ENCODE peak calls at places on chromosomes 5 and 9, in six cellular contexts. J is lower lobe of right lung; G is H7; R is transverse colon; C is fibroblast of lung; Y is effector memory CD4-positive, alpha-beta T cell. I is an unnamed sample. For H3K36me3, the result is how much of the 10 kb centered on the place peaks cover.

GRCh38 chr9:36961568-36962360 is 72.3 kb downstream of the PAX5 start:
- DNase-seq in J (no peak), G (no peak), R (no peak), C (peak), Y (no peak), I (no peak)

GRCh38 chr5:55636711-55637110 is 75.4 kb downstream of the SLC38A9 start:
- DNase-seq in J (no peak), G (peak), R (peak), C (peak), Y (no peak), I (no peak)

GRCh38 chr9:95373765-95374435 is 56.4 kb upstream of the FANCC start:
- DNase-seq in J (no peak), G (no peak), R (no peak), C (no peak), Y (no peak), I (no peak)

GRCh38 chr9:92328225-92328624 is 2.5 kb downstream of the CENPP start:
- DNase-seq in J (no peak), G (peak), R (no peak), C (peak), Y (no peak), I (no peak)

GRCh38 chr9:81566074-81566698 is 123.2 kb downstream of the TLE1 start:
- DNase-seq in J (no peak), G (no peak), R (no peak), C (no peak), Y (no peak), I (no peak)

GRCh38 chr9:83441390-83441789 is 96.8 kb downstream of the FRMD3 start:
- DNase-seq in J (no peak), G (no peak), R (no peak), C (no peak), Y (no peak), I (no peak)

GRCh38 chr5:152288499-152288898 is 116.6 kb downstream of the NMUR2 start:
- DNase-seq in J (no peak), G (no peak), R (no peak), C (no peak), Y (no peak), I (peak)

GRCh38 chr5:50655810-50656205 is 10.6 kb upstream of the PARP8 start:
- DNase-seq in J (no peak), G (no peak), R (peak), C (no peak), Y (no peak), I (no peak)

GRCh38 chr9:72271617-72272478 is 93.2 kb downstream of the ZFAND5 start:
- DNase-seq in J (no peak), G (peak), R (peak), C (peak), Y (peak), I (peak)

GRCh38 chr9:123265833-123266232 is 2.6 kb downstream of the STRBP start:
- DNase-seq in J (no peak), G (peak), R (peak), C (no peak), Y (no peak), I (no peak)

GRCh38 chr9:132026932-132027585 is 52.6 kb downstream of the MED27 start:
- DNase-seq in J (no peak), G (no peak), R (no peak), C (no peak), Y (no peak), I (no peak)

GRCh38 chr5:37730896-37731455 is 108.9 kb downstream of the GDNF start:
- DNase-seq in J (no peak), G (no peak), R (no peak), C (no peak), Y (no peak), I (no peak)

GRCh38 chr9:120850315-120850714 is 7.6 kb upstream of the PSMD5 start:
- DNase-seq in J (no peak), G (no peak), R (no peak), C (no peak), Y (no peak), I (no peak)
- H3K36me3 ChIP-seq in J (under half), G (under half), R (under half), C (under half), Y (under half), I (under half)

DNA sequence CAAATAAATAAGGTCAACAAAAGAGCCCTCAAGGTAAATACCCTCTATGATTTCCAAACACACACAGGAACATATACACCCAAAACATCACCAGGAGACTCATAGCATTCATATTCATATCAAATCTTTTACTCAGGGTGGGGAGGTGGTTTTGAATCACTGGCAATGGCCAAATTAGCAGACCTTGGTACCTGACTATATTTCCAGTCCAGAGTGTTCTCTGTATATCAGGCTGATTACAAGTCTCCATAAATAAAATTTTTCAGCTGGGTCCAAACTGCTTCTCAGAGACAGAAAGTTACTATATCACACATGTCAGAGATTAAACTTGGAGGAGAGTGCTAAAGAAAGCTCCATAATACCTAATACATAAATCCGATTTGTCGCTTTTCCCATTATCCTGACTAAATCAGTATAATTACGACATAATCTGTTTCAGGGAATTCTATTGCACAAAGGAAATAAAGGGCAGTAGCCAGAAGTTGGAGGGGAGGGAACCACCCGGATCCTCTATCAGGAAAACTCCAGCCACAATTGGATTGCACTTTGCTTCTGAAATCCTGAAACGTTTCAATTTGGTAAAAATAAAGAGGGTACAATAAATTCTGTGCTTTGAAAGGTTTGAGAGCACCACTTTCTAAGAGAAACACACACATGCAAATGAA is 7.0 kb upstream of the GOLGA1 start:
- DNase-seq in J (no peak), G (no peak), R (no peak), C (no peak), Y (no peak), I (no peak)
- H3K36me3 ChIP-seq in J (under half), G (under half), R (under half), C (under half), Y (under half), I (under half)

GRCh38 chr5:126826619-126827215 is 49.8 kb downstream of the LMNB1 start:
- DNase-seq in J (no peak), G (no peak), R (no peak), C (no peak), Y (no peak), I (no peak)
- H3K36me3 ChIP-seq in J (under half), G (under half), R (under half), C (under half), Y (under half), I (under half)

GRCh38 chr5:72195581-72195980 is 88.3 kb downstream of the MAP1B start:
- DNase-seq in J (no peak), G (no peak), R (no peak), C (no peak), Y (no peak), I (no peak)
- H3K36me3 ChIP-seq in J (under half), G (under half), R (under half), C (under half), Y (under half), I (half or more)